ENCODE peak calls at places on chromosomes 12 and 14, in ten cellular contexts. One of them, this sample, is unnamed.

GRCh38 chr14:93064411-93065271 is 51.1 kb downstream of the ITPK1 start:
- DNase-seq in transverse colon: no peak
- DNase-seq in AG09309: no peak
- DNase-seq in AG04450: no peak
- DNase-seq in Calu3: no peak
- DNase-seq in sigmoid colon: peak; percentile 87
- DNase-seq in stimulated activated CD4-positive, alpha-beta T cell treated with anti-CD3 and anti-CD28 coated beads, Interleukin-1b, Interleukin-23, amount 100 ng/mL, for 1 hour: no peak
- DNase-seq in effector memory CD4-positive, alpha-beta T cell: no peak
- DNase-seq in renal cortical epithelial cell: no peak
- DNase-seq in stimulated activated CD8-positive, alpha-beta memory T cell treated with anti-CD3 and anti-CD28 coated beads, Interleukin-4, amount 100 ng/mL, for 24 hours: no peak
- DNase-seq in this sample: no peak

GRCh38 chr12:52907092-52907810 is 2.4 kb upstream of the KRT8 start:
- DNase-seq in AG09309: no peak
- DNase-seq in Calu3: peak; percentile 91
- DNase-seq in transverse colon: peak; percentile 92
- DNase-seq in effector memory CD4-positive, alpha-beta T cell: no peak
- DNase-seq in AG04450: no peak
- DNase-seq in stimulated activated CD8-positive, alpha-beta memory T cell treated with anti-CD3 and anti-CD28 coated beads, Interleukin-4, amount 100 ng/mL, for 24 hours: no peak
- DNase-seq in renal cortical epithelial cell: peak; percentile 54
- DNase-seq in stimulated activated CD4-positive, alpha-beta T cell treated with anti-CD3 and anti-CD28 coated beads, Interleukin-1b, Interleukin-23, amount 100 ng/mL, for 1 hour: no peak
- DNase-seq in sigmoid colon: no peak
- DNase-seq in this sample: no peak

GRCh38 chr12:42426733-42427132 is 100.8 kb downstream of the PPHLN1 start:
- DNase-seq in sigmoid colon: no peak
- DNase-seq in transverse colon: no peak
- DNase-seq in AG09309: no peak
- DNase-seq in Calu3: no peak
- DNase-seq in stimulated activated CD8-positive, alpha-beta memory T cell treated with anti-CD3 and anti-CD28 coated beads, Interleukin-4, amount 100 ng/mL, for 24 hours: no peak
- DNase-seq in AG04450: no peak
- DNase-seq in effector memory CD4-positive, alpha-beta T cell: no peak
- DNase-seq in stimulated activated CD4-positive, alpha-beta T cell treated with anti-CD3 and anti-CD28 coated beads, Interleukin-1b, Interleukin-23, amount 100 ng/mL, for 1 hour: no peak
- DNase-seq in renal cortical epithelial cell: peak; percentile 86
- DNase-seq in this sample: no peak

GRCh38 chr12:107917912-107918800 is 143.7 kb downstream of the ASCL4 start:
- DNase-seq in stimulated activated CD8-positive, alpha-beta memory T cell treated with anti-CD3 and anti-CD28 coated beads, Interleukin-4, amount 100 ng/mL, for 24 hours: no peak
- DNase-seq in sigmoid colon: no peak
- DNase-seq in transverse colon: no peak
- DNase-seq in AG09309: no peak
- DNase-seq in renal cortical epithelial cell: peak; percentile 11
- DNase-seq in effector memory CD4-positive, alpha-beta T cell: no peak
- DNase-seq in AG04450: no peak
- DNase-seq in Calu3: peak; percentile 36
- DNase-seq in stimulated activated CD4-positive, alpha-beta T cell treated with anti-CD3 and anti-CD28 coated beads, Interleukin-1b, Interleukin-23, amount 100 ng/mL, for 1 hour: no peak
- DNase-seq in this sample: no peak

GRCh38 chr12:95365912-95366311 is 108.0 kb upstream of the METAP2 start:
- DNase-seq in Calu3: no peak
- DNase-seq in AG04450: no peak
- DNase-seq in renal cortical epithelial cell: peak; percentile 57
- DNase-seq in effector memory CD4-positive, alpha-beta T cell: no peak
- DNase-seq in AG09309: no peak
- DNase-seq in stimulated activated CD4-positive, alpha-beta T cell treated with anti-CD3 and anti-CD28 coated beads, Interleukin-1b, Interleukin-23, amount 100 ng/mL, for 1 hour: no peak
- DNase-seq in sigmoid colon: no peak
- DNase-seq in stimulated activated CD8-positive, alpha-beta memory T cell treated with anti-CD3 and anti-CD28 coated beads, Interleukin-4, amount 100 ng/mL, for 24 hours: no peak
- DNase-seq in transverse colon: no peak
- DNase-seq in this sample: no peak

GRCh38 chr14:97900187-97900586 is 1103.0 kb downstream of the VRK1 start:
- DNase-seq in sigmoid colon: no peak
- DNase-seq in Calu3: no peak
- DNase-seq in stimulated activated CD4-positive, alpha-beta T cell treated with anti-CD3 and anti-CD28 coated beads, Interleukin-1b, Interleukin-23, amount 100 ng/mL, for 1 hour: no peak
- DNase-seq in AG04450: no peak
- DNase-seq in AG09309: no peak
- DNase-seq in transverse colon: no peak
- DNase-seq in renal cortical epithelial cell: no peak
- DNase-seq in effector memory CD4-positive, alpha-beta T cell: no peak
- DNase-seq in stimulated activated CD8-positive, alpha-beta memory T cell treated with anti-CD3 and anti-CD28 coated beads, Interleukin-4, amount 100 ng/mL, for 24 hours: no peak
- DNase-seq in this sample: no peak

GRCh38 chr12:24135158-24135850 is 185.8 kb upstream of the SOX5 start:
- DNase-seq in stimulated activated CD4-positive, alpha-beta T cell treated with anti-CD3 and anti-CD28 coated beads, Interleukin-1b, Interleukin-23, amount 100 ng/mL, for 1 hour: no peak
- DNase-seq in Calu3: no peak
- DNase-seq in stimulated activated CD8-positive, alpha-beta memory T cell treated with anti-CD3 and anti-CD28 coated beads, Interleukin-4, amount 100 ng/mL, for 24 hours: no peak
- DNase-seq in AG04450: no peak
- DNase-seq in sigmoid colon: no peak
- DNase-seq in effector memory CD4-positive, alpha-beta T cell: no peak
- DNase-seq in AG09309: no peak
- DNase-seq in transverse colon: no peak
- DNase-seq in renal cortical epithelial cell: no peak
- DNase-seq in this sample: no peak

GRCh38 chr12:128968668-128969067 is 115.4 kb downstream of the GLT1D1 start:
- DNase-seq in renal cortical epithelial cell: no peak
- DNase-seq in sigmoid colon: no peak
- DNase-seq in AG09309: no peak
- DNase-seq in transverse colon: no peak
- DNase-seq in AG04450: no peak
- DNase-seq in stimulated activated CD4-positive, alpha-beta T cell treated with anti-CD3 and anti-CD28 coated beads, Interleukin-1b, Interleukin-23, amount 100 ng/mL, for 1 hour: no peak
- DNase-seq in effector memory CD4-positive, alpha-beta T cell: no peak
- DNase-seq in stimulated activated CD8-positive, alpha-beta memory T cell treated with anti-CD3 and anti-CD28 coated beads, Interleukin-4, amount 100 ng/mL, for 24 hours: no peak
- DNase-seq in Calu3: no peak
- DNase-seq in this sample: no peak

GRCh38 chr12:120546050-120546386 is 11.9 kb downstream of the RNF10 start:
- DNase-seq in effector memory CD4-positive, alpha-beta T cell: no peak
- DNase-seq in renal cortical epithelial cell: no peak
- DNase-seq in AG09309: no peak
- DNase-seq in stimulated activated CD4-positive, alpha-beta T cell treated with anti-CD3 and anti-CD28 coated beads, Interleukin-1b, Interleukin-23, amount 100 ng/mL, for 1 hour: no peak
- DNase-seq in sigmoid colon: no peak
- DNase-seq in transverse colon: no peak
- DNase-seq in AG04450: no peak
- DNase-seq in stimulated activated CD8-positive, alpha-beta memory T cell treated with anti-CD3 and anti-CD28 coated beads, Interleukin-4, amount 100 ng/mL, for 24 hours: no peak
- DNase-seq in Calu3: no peak
- DNase-seq in this sample: no peak

GRCh38 chr12:122891661-122892525 is 4.0 kb downstream of the VPS37B start:
- DNase-seq in stimulated activated CD8-positive, alpha-beta memory T cell treated with anti-CD3 and anti-CD28 coated beads, Interleukin-4, amount 100 ng/mL, for 24 hours: no peak
- DNase-seq in renal cortical epithelial cell: peak; percentile 82
- DNase-seq in AG09309: peak; percentile 42
- DNase-seq in sigmoid colon: no peak
- DNase-seq in Calu3: peak; percentile 59
- DNase-seq in AG04450: no peak
- DNase-seq in transverse colon: no peak
- DNase-seq in effector memory CD4-positive, alpha-beta T cell: no peak
- DNase-seq in stimulated activated CD4-positive, alpha-beta T cell treated with anti-CD3 and anti-CD28 coated beads, Interleukin-1b, Interleukin-23, amount 100 ng/mL, for 1 hour: no peak
- DNase-seq in this sample: no peak

GRCh38 chr12:87813476-87814234 is 215.5 kb downstream of the C12orf50 start:
- DNase-seq in Calu3: no peak
- DNase-seq in AG09309: no peak
- DNase-seq in stimulated activated CD8-positive, alpha-beta memory T cell treated with anti-CD3 and anti-CD28 coated beads, Interleukin-4, amount 100 ng/mL, for 24 hours: no peak
- DNase-seq in effector memory CD4-positive, alpha-beta T cell: no peak
- DNase-seq in sigmoid colon: no peak
- DNase-seq in AG04450: peak; percentile 47
- DNase-seq in stimulated activated CD4-positive, alpha-beta T cell treated with anti-CD3 and anti-CD28 coated beads, Interleukin-1b, Interleukin-23, amount 100 ng/mL, for 1 hour: no peak
- DNase-seq in transverse colon: no peak
- DNase-seq in renal cortical epithelial cell: peak; percentile 91
- DNase-seq in this sample: no peak

GRCh38 chr14:61003571-61003970 is 22.5 kb downstream of the SLC38A6 start:
- DNase-seq in AG04450: no peak
- DNase-seq in effector memory CD4-positive, alpha-beta T cell: no peak
- DNase-seq in stimulated activated CD4-positive, alpha-beta T cell treated with anti-CD3 and anti-CD28 coated beads, Interleukin-1b, Interleukin-23, amount 100 ng/mL, for 1 hour: no peak
- DNase-seq in sigmoid colon: no peak
- DNase-seq in stimulated activated CD8-positive, alpha-beta memory T cell treated with anti-CD3 and anti-CD28 coated beads, Interleukin-4, amount 100 ng/mL, for 24 hours: no peak
- DNase-seq in renal cortical epithelial cell: no peak
- DNase-seq in Calu3: no peak
- DNase-seq in AG09309: peak; percentile 34
- DNase-seq in transverse colon: no peak
- DNase-seq in this sample: no peak

GRCh38 chr12:132327351-132328171 is 1.8 kb downstream of the GALNT9 start:
- DNase-seq in AG04450: peak; percentile 37
- DNase-seq in transverse colon: peak; percentile 61
- DNase-seq in Calu3: peak; percentile 34
- DNase-seq in sigmoid colon: peak; percentile 95
- DNase-seq in AG09309: peak; percentile 82
- DNase-seq in stimulated activated CD8-positive, alpha-beta memory T cell treated with anti-CD3 and anti-CD28 coated beads, Interleukin-4, amount 100 ng/mL, for 24 hours: peak; percentile 61
- DNase-seq in stimulated activated CD4-positive, alpha-beta T cell treated with anti-CD3 and anti-CD28 coated beads, Interleukin-1b, Interleukin-23, amount 100 ng/mL, for 1 hour: no peak
- DNase-seq in effector memory CD4-positive, alpha-beta T cell: no peak
- DNase-seq in renal cortical epithelial cell: peak; percentile 86
- DNase-seq in this sample: peak; percentile 24

GRCh38 chr12:51388826-51389225 is 2.4 kb downstream of the GALNT6 start:
- DNase-seq in AG09309: no peak
- DNase-seq in AG04450: no peak
- DNase-seq in transverse colon: no peak
- DNase-seq in stimulated activated CD8-positive, alpha-beta memory T cell treated with anti-CD3 and anti-CD28 coated beads, Interleukin-4, amount 100 ng/mL, for 24 hours: no peak
- DNase-seq in stimulated activated CD4-positive, alpha-beta T cell treated with anti-CD3 and anti-CD28 coated beads, Interleukin-1b, Interleukin-23, amount 100 ng/mL, for 1 hour: no peak
- DNase-seq in sigmoid colon: no peak
- DNase-seq in renal cortical epithelial cell: no peak
- DNase-seq in effector memory CD4-positive, alpha-beta T cell: no peak
- DNase-seq in Calu3: no peak
- DNase-seq in this sample: no peak

GRCh38 chr12:70044170-70044569 is 199.1 kb upstream of the CNOT2 start:
- DNase-seq in sigmoid colon: no peak
- DNase-seq in AG04450: no peak
- DNase-seq in effector memory CD4-positive, alpha-beta T cell: no peak
- DNase-seq in transverse colon: no peak
- DNase-seq in AG09309: no peak
- DNase-seq in renal cortical epithelial cell: no peak
- DNase-seq in Calu3: no peak
- DNase-seq in stimulated activated CD8-positive, alpha-beta memory T cell treated with anti-CD3 and anti-CD28 coated beads, Interleukin-4, amount 100 ng/mL, for 24 hours: no peak
- DNase-seq in stimulated activated CD4-positive, alpha-beta T cell treated with anti-CD3 and anti-CD28 coated beads, Interleukin-1b, Interleukin-23, amount 100 ng/mL, for 1 hour: no peak
- DNase-seq in this sample: no peak

GRCh38 chr14:73661872-73662271 is 17.1 kb downstream of the DNAL1 start:
- DNase-seq in AG04450: peak; percentile 3
- DNase-seq in stimulated activated CD8-positive, alpha-beta memory T cell treated with anti-CD3 and anti-CD28 coated beads, Interleukin-4, amount 100 ng/mL, for 24 hours: no peak
- DNase-seq in sigmoid colon: no peak
- DNase-seq in transverse colon: no peak
- DNase-seq in stimulated activated CD4-positive, alpha-beta T cell treated with anti-CD3 and anti-CD28 coated beads, Interleukin-1b, Interleukin-23, amount 100 ng/mL, for 1 hour: no peak
- DNase-seq in Calu3: no peak
- DNase-seq in renal cortical epithelial cell: no peak
- DNase-seq in AG09309: no peak
- DNase-seq in effector memory CD4-positive, alpha-beta T cell: no peak
- DNase-seq in this sample: no peak

GRCh38 chr14:94540031-94540794 is 21.0 kb upstream of the SERPINA4 start:
- DNase-seq in renal cortical epithelial cell: peak; percentile 4
- DNase-seq in Calu3: no peak
- DNase-seq in effector memory CD4-positive, alpha-beta T cell: no peak
- DNase-seq in AG04450: no peak
- DNase-seq in stimulated activated CD8-positive, alpha-beta memory T cell treated with anti-CD3 and anti-CD28 coated beads, Interleukin-4, amount 100 ng/mL, for 24 hours: no peak
- DNase-seq in AG09309: peak; percentile 5
- DNase-seq in sigmoid colon: no peak
- DNase-seq in transverse colon: no peak
- DNase-seq in stimulated activated CD4-positive, alpha-beta T cell treated with anti-CD3 and anti-CD28 coated beads, Interleukin-1b, Interleukin-23, amount 100 ng/mL, for 1 hour: no peak
- DNase-seq in this sample: no peak

GRCh38 chr12:879641-880040 is 69.9 kb downstream of the RAD52 start:
- DNase-seq in renal cortical epithelial cell: no peak
- DNase-seq in effector memory CD4-positive, alpha-beta T cell: no peak
- DNase-seq in Calu3: no peak
- DNase-seq in sigmoid colon: no peak
- DNase-seq in AG04450: peak; percentile 36
- DNase-seq in stimulated activated CD8-positive, alpha-beta memory T cell treated with anti-CD3 and anti-CD28 coated beads, Interleukin-4, amount 100 ng/mL, for 24 hours: no peak
- DNase-seq in AG09309: peak; percentile 11
- DNase-seq in transverse colon: no peak
- DNase-seq in stimulated activated CD4-positive, alpha-beta T cell treated with anti-CD3 and anti-CD28 coated beads, Interleukin-1b, Interleukin-23, amount 100 ng/mL, for 1 hour: no peak
- DNase-seq in this sample: no peak

GRCh38 chr12:11869406-11869805 is 201.3 kb upstream of the BCL2L14 start:
- DNase-seq in renal cortical epithelial cell: no peak
- DNase-seq in AG09309: no peak
- DNase-seq in transverse colon: no peak
- DNase-seq in sigmoid colon: no peak
- DNase-seq in stimulated activated CD8-positive, alpha-beta memory T cell treated with anti-CD3 and anti-CD28 coated beads, Interleukin-4, amount 100 ng/mL, for 24 hours: no peak
- DNase-seq in stimulated activated CD4-positive, alpha-beta T cell treated with anti-CD3 and anti-CD28 coated beads, Interleukin-1b, Interleukin-23, amount 100 ng/mL, for 1 hour: no peak
- DNase-seq in effector memory CD4-positive, alpha-beta T cell: no peak
- DNase-seq in AG04450: no peak
- DNase-seq in Calu3: no peak
- DNase-seq in this sample: no peak

GRCh38 chr12:643478-644292 is 19.6 kb downstream of the NINJ2 start:
- DNase-seq in renal cortical epithelial cell: no peak
- DNase-seq in transverse colon: peak; percentile 42
- DNase-seq in effector memory CD4-positive, alpha-beta T cell: no peak
- DNase-seq in stimulated activated CD4-positive, alpha-beta T cell treated with anti-CD3 and anti-CD28 coated beads, Interleukin-1b, Interleukin-23, amount 100 ng/mL, for 1 hour: no peak
- DNase-seq in stimulated activated CD8-positive, alpha-beta memory T cell treated with anti-CD3 and anti-CD28 coated beads, Interleukin-4, amount 100 ng/mL, for 24 hours: no peak
- DNase-seq in AG09309: no peak
- DNase-seq in sigmoid colon: peak; percentile 68
- DNase-seq in AG04450: no peak
- DNase-seq in Calu3: no peak
- DNase-seq in this sample: no peak